ENCODE peak calls at places on chromosomes 11 and 22, in six cellular contexts. W is NCI-H2081, G is fibroblast of lung, E is kidney glomerular epithelial cell, Q is T-helper 2 cell, T is HuH-7.5. S is an unnamed sample.

GRCh38 chr11:123061403-123062157 is at the start of gene HSPA8:
- DNase-seq in G (peak), Q (peak), T (no peak), E (no peak), W (peak), S (no peak)

GRCh38 chr22:46631113-46631512 is 10.9 kb downstream of the GRAMD4 start:
- DNase-seq in Q (no peak), W (no peak), G (no peak), T (no peak), E (no peak), S (no peak)

GRCh38 chr11:59778122-59778521 is 22.9 kb downstream of the STX3 start:
- DNase-seq in E (no peak), G (no peak), Q (no peak), T (peak), W (no peak), S (no peak)

GRCh38 chr22:40648386-40648785 is 11.9 kb upstream of the MRTFA start:
- DNase-seq in T (no peak), W (no peak), G (no peak), Q (no peak), E (no peak), S (no peak)

GRCh38 chr11:1520987-1521349 is 34.4 kb upstream of the MOB2 start:
- DNase-seq in G (no peak), T (no peak), Q (no peak), W (no peak), E (no peak), S (peak)

GRCh38 chr11:47248304-47248663 is 330 bp downstream of the ACP2 start:
- DNase-seq in E (peak), G (peak), T (no peak), Q (no peak), W (no peak), S (peak)

GRCh38 chr11:3950996-3951662 is 95.7 kb downstream of the STIM1 start:
- DNase-seq in T (no peak), E (peak), Q (no peak), W (no peak), G (peak), S (no peak)

GRCh38 chr11:8787372-8787771 is 104.8 kb downstream of the RPL27A start:
- DNase-seq in E (no peak), W (no peak), T (no peak), G (peak), Q (no peak), S (no peak)

GRCh38 chr22:19287076-19287724 is 4.3 kb downstream of the CLTCL1 start:
- DNase-seq in Q (no peak), T (no peak), E (peak), G (peak), W (peak), S (peak)